ENCODE peak calls at places on chromosome 18, in eight cellular contexts. V is HT-29, Q is GDM1, P is skeletal muscle cell, X is T-helper 1 cell, K is KBM-7, T is ACHN, L is neuronal stem cell. E is an unnamed sample.

GRCh38 chr18:7946724-7947377 is 379.7 kb downstream of the PTPRM start:
- DNase-seq in V (peak), Q (peak), P (peak), X (peak), K (no peak), T (peak), L (no peak), E (peak)

GRCh38 chr18:55334875-55335274 is 253.1 kb downstream of the TCF4 start:
- DNase-seq in V (no peak), Q (no peak), P (no peak), X (no peak), K (no peak), T (no peak), L (no peak), E (no peak)

GRCh38 chr18:48186861-48187260 is 222.3 kb downstream of the ZBTB7C start:
- DNase-seq in V (no peak), Q (no peak), P (no peak), X (no peak), K (no peak), T (no peak), L (no peak), E (no peak)

GRCh38 chr18:77087391-77088141 is 45.0 kb downstream of the MBP start:
- DNase-seq in V (peak), Q (no peak), P (no peak), X (no peak), K (no peak), T (no peak), L (peak), E (peak)

GRCh38 chr18:47174545-47175116 is 1.5 kb downstream of the IER3IP1 start:
- DNase-seq in V (peak), Q (no peak), P (no peak), X (no peak), K (no peak), T (peak), L (no peak), E (peak)

GRCh38 chr18:79458131-79458838 is 62.6 kb downstream of the NFATC1 start:
- DNase-seq in V (peak), Q (no peak), P (no peak), X (no peak), K (no peak), T (peak), L (peak), E (peak)

GRCh38 chr18:11553098-11553940 is 56.1 kb upstream of the SLC35G4 start:
- DNase-seq in V (peak), Q (peak), P (peak), X (no peak), K (peak), T (peak), L (peak), E (peak)

GRCh38 chr18:44679912-44680270 is 797 bp upstream of the SETBP1 start:
- DNase-seq in V (no peak), Q (peak), P (no peak), X (no peak), K (peak), T (peak), L (no peak), E (peak)

GRCh38 chr18:69400253-69400975 is at the start of gene DOK6:
- DNase-seq in V (no peak), Q (no peak), P (peak), X (peak), K (peak), T (no peak), L (peak), E (peak)

GRCh38 chr18:29164020-29164706 is 987.2 kb upstream of the CDH2 start:
- DNase-seq in V (peak), Q (no peak), P (peak), X (no peak), K (no peak), T (peak), L (no peak), E (peak)

GRCh38 chr18:35430721-35431441 is 53.7 kb upstream of the ZNF396 start:
- DNase-seq in V (no peak), Q (no peak), P (no peak), X (no peak), K (no peak), T (no peak), L (no peak), E (no peak)

GRCh38 chr18:616380-616995 is 19.7 kb downstream of the CLUL1 start:
- DNase-seq in V (peak), Q (peak), P (peak), X (no peak), K (peak), T (peak), L (no peak), E (peak)

GRCh38 chr18:2994603-2995432 is 18.1 kb downstream of the LPIN2 start:
- DNase-seq in V (no peak), Q (no peak), P (no peak), X (peak), K (peak), T (no peak), L (no peak), E (no peak)

GRCh38 chr18:50356036-50356945 is 18.6 kb upstream of the SKA1 start:
- DNase-seq in V (no peak), Q (peak), P (no peak), X (no peak), K (peak), T (no peak), L (no peak), E (no peak)

GRCh38 chr18:74963820-74964446 is 245.0 kb downstream of the PTGR3 start:
- DNase-seq in V (peak), Q (peak), P (peak), X (no peak), K (peak), T (peak), L (no peak), E (peak)

GRCh38 chr18:75173125-75173432 is 35.9 kb downstream of the PTGR3 start:
- DNase-seq in V (peak), Q (no peak), P (no peak), X (no peak), K (peak), T (no peak), L (no peak), E (peak)

GRCh38 chr18:2114765-2115164 is 456.5 kb downstream of the METTL4 start:
- DNase-seq in V (no peak), Q (no peak), P (no peak), X (no peak), K (no peak), T (no peak), L (no peak), E (no peak)

GRCh38 chr18:61443311-61443710 is 110.1 kb downstream of the CDH20 start:
- DNase-seq in V (no peak), Q (no peak), P (peak), X (no peak), K (no peak), T (no peak), L (no peak), E (no peak)

GRCh38 chr18:47323158-47323557 is 71.7 kb upstream of the SKOR2 start:
- DNase-seq in V (no peak), Q (no peak), P (no peak), X (no peak), K (no peak), T (no peak), L (no peak), E (no peak)

GRCh38 chr18:13120967-13121586 is 97.5 kb upstream of the LDLRAD4 start:
- DNase-seq in V (no peak), Q (no peak), P (peak), X (no peak), K (no peak), T (no peak), L (no peak), E (no peak)

GRCh38 chr18:10015941-10016819 is 102.4 kb downstream of the VAPA start:
- DNase-seq in V (no peak), Q (no peak), P (peak), X (no peak), K (no peak), T (peak), L (no peak), E (peak)

GRCh38 chr18:48796491-48797205 is 154.1 kb downstream of the SMAD7 start:
- DNase-seq in V (no peak), Q (no peak), P (no peak), X (no peak), K (no peak), T (no peak), L (no peak), E (no peak)

GRCh38 chr18:44635546-44635945 is 45.1 kb upstream of the SETBP1 start:
- DNase-seq in V (no peak), Q (no peak), P (no peak), X (no peak), K (no peak), T (no peak), L (no peak), E (no peak)

GRCh38 chr18:32956591-32957310 is 183.9 kb upstream of the KLHL14 start:
- DNase-seq in V (no peak), Q (no peak), P (peak), X (no peak), K (no peak), T (no peak), L (no peak), E (peak)

GRCh38 chr18:9418047-9418690 is 57.1 kb upstream of the RALBP1 start:
- DNase-seq in V (no peak), Q (no peak), P (no peak), X (no peak), K (no peak), T (peak), L (no peak), E (no peak)

GRCh38 chr18:50861617-50862016 is 17.3 kb upstream of the ME2 start:
- DNase-seq in V (no peak), Q (no peak), P (no peak), X (no peak), K (no peak), T (no peak), L (no peak), E (no peak)

GRCh38 chr18:60445341-60445740 is 72.8 kb upstream of the MC4R start:
- DNase-seq in V (no peak), Q (no peak), P (no peak), X (no peak), K (no peak), T (no peak), L (no peak), E (no peak)

GRCh38 chr18:48675330-48675761 is 136.5 kb downstream of the CTIF start:
- DNase-seq in V (peak), Q (peak), P (peak), X (peak), K (peak), T (peak), L (peak), E (peak)

GRCh38 chr18:76691800-76692199 is 130.6 kb upstream of the ZNF236 start:
- DNase-seq in V (no peak), Q (no peak), P (no peak), X (no peak), K (no peak), T (no peak), L (no peak), E (no peak)

GRCh38 chr18:48136544-48137353 is 206.3 kb upstream of the SMAD2 start:
- DNase-seq in V (peak), Q (no peak), P (no peak), X (no peak), K (peak), T (no peak), L (no peak), E (peak)

GRCh38 chr18:3508576-3509559 is 58.9 kb downstream of the TGIF1 start:
- DNase-seq in V (no peak), Q (no peak), P (peak), X (no peak), K (peak), T (peak), L (no peak), E (no peak)

GRCh38 chr18:76356666-76357065 is 138.4 kb downstream of the ZNF516 start:
- DNase-seq in V (no peak), Q (no peak), P (no peak), X (no peak), K (no peak), T (no peak), L (no peak), E (no peak)

GRCh38 chr18:64271264-64271663 is 122.4 kb upstream of the LINC00305 start:
- DNase-seq in V (no peak), Q (no peak), P (no peak), X (no peak), K (no peak), T (no peak), L (no peak), E (no peak)

E was measured in hepatocyte.